ENCODE peak calls at places on chromosomes 11 and 22, in six cellular contexts. Y, N, C, P, J and M are unnamed samples.

GRCh38 chr11:71962428-71963038 is 33.7 kb downstream of the RNF121 start:
- DNase-seq in Y (no peak), N (no peak), C (no peak), P (peak), J (no peak), M (no peak)

GRCh38 chr11:71331631-71332030 is 79.3 kb upstream of the SHANK2 start:
- DNase-seq in Y (no peak), N (no peak), C (no peak), P (no peak), J (no peak), M (no peak)

GRCh38 chr11:7688238-7688826 is 15.0 kb upstream of the CYB5R2 start:
- DNase-seq in Y (no peak), N (peak), C (peak), P (peak), J (no peak), M (no peak)

GRCh38 chr11:114399903-114400221 is 449 bp downstream of the C11orf71 start:
- DNase-seq in Y (no peak), N (no peak), C (peak), P (no peak), J (no peak), M (no peak)

GRCh38 chr22:32661296-32661695 is 140.2 kb upstream of the TIMP3 start:
- DNase-seq in Y (no peak), N (peak), C (peak), P (peak), J (no peak), M (no peak)

GRCh38 chr11:92941676-92942571 is 27.5 kb upstream of the MTNR1B start:
- DNase-seq in Y (no peak), N (peak), C (peak), P (peak), J (no peak), M (peak)

GRCh38 chr22:47406180-47406723 is 643.8 kb downstream of the TBC1D22A start:
- DNase-seq in Y (no peak), N (no peak), C (no peak), P (no peak), J (no peak), M (no peak)

GRCh38 chr11:843086-843704 is 543 bp downstream of the TSPAN4 start:
- DNase-seq in Y (no peak), N (no peak), C (no peak), P (no peak), J (no peak), M (no peak)

GRCh38 chr22:40976866-40977700 is 25.9 kb downstream of the RBX1 start:
- DNase-seq in Y (no peak), N (no peak), C (no peak), P (no peak), J (no peak), M (no peak)